ENCODE peak calls at places on chromosomes 12 and 14, in seven cellular contexts. Y is H54, Z is testis, N is tibial nerve, H is uterus, O is IMR-90, A is gastrocnemius medialis. Q is an unnamed sample.

GRCh38 chr14:102501751-102502315 is 7.7 kb downstream of the ANKRD9 start:
- DNase-seq in N (no peak), Y (no peak), A (no peak), H (no peak), O (no peak), Z (no peak), Q (no peak)

GRCh38 chr14:45135181-45135580 is 549 bp upstream of the FANCM start:
- DNase-seq in O (peak; percentile 43), H (no peak), Y (no peak), A (no peak), N (peak; percentile 7), Z (no peak), Q (no peak)

GRCh38 chr14:22084393-22085281 is 411.0 kb upstream of the OR4E1 start:
- DNase-seq in Y (no peak), Z (peak; percentile 34), H (no peak), N (peak; percentile 64), A (no peak), O (peak; percentile 62), Q (peak; percentile 27)

GRCh38 chr12:66159088-66159487 is 10.7 kb downstream of the TMBIM4 start:
- DNase-seq in A (no peak), N (no peak), Y (no peak), O (no peak), Z (no peak), H (no peak), Q (no peak)

GRCh38 chr14:71362920-71363584 is 455.8 kb downstream of the PCNX1 start:
- DNase-seq in O (peak; percentile 73), N (no peak), Y (no peak), H (no peak), A (no peak), Z (no peak), Q (no peak)

GRCh38 chr14:60648934-60649814 is at the start of gene SIX1:
- DNase-seq in N (peak; percentile 61), O (peak; percentile 95), Y (peak; percentile 83), Z (peak; percentile 76), H (peak; percentile 54), A (peak; percentile 89), Q (peak; percentile 48)

GRCh38 chr14:104665092-104665662 is 24.2 kb upstream of the INF2 start:
- DNase-seq in O (peak; percentile 33), Y (no peak), H (no peak), A (no peak), N (no peak), Z (no peak), Q (no peak)

GRCh38 chr14:37091651-37092050 is 80.8 kb downstream of the SLC25A21 start:
- DNase-seq in Z (no peak), A (no peak), N (no peak), O (peak; percentile 23), Y (no peak), H (no peak), Q (no peak)

GRCh38 chr12:125683748-125684381 is 618.6 kb downstream of the AACS start:
- DNase-seq in H (no peak), Z (peak; percentile 82), Y (no peak), O (no peak), A (no peak), N (no peak), Q (no peak)

GRCh38 chr12:132529899-132530298 is 39.9 kb downstream of the FBRSL1 start:
- DNase-seq in A (no peak), N (no peak), Z (no peak), O (no peak), H (no peak), Y (no peak), Q (no peak)

GRCh38 chr14:62428429-62429203 is 616.6 kb downstream of the KCNH5 start:
- DNase-seq in Z (no peak), N (no peak), H (no peak), O (peak; percentile 65), A (no peak), Y (no peak), Q (no peak)

GRCh38 chr12:32413412-32413811 is 14.1 kb downstream of the FGD4 start:
- DNase-seq in N (no peak), Z (peak; percentile 39), Y (no peak), A (no peak), H (no peak), O (no peak), Q (no peak)

GRCh38 chr12:91817512-91817911 is 328.1 kb downstream of the BTG1 start:
- DNase-seq in H (no peak), Z (no peak), A (no peak), O (no peak), Y (no peak), N (no peak), Q (no peak)
- TF ChIP-seq POLR2A in H (no peak), Z (no peak), A (no peak), O (no peak), Y (no peak), N (no peak), Q (no peak)

GRCh38 chr12:108855284-108856169 is 1.9 kb downstream of the SSH1 start:
- DNase-seq in Y (no peak), O (peak; percentile 52), A (no peak), H (no peak), N (no peak), Z (peak; percentile 55), Q (no peak)

GRCh38 chr12:108857158-108857407 is 300 bp downstream of the SSH1 start:
- DNase-seq in O (no peak), H (peak; percentile 41), Z (no peak), N (no peak), Y (no peak), A (no peak), Q (no peak)

GRCh38 chr12:108856170-108856427 is 1.3 kb downstream of the SSH1 start:
- DNase-seq in N (no peak), Z (no peak), O (no peak), A (no peak), Y (no peak), H (no peak), Q (no peak)

GRCh38 chr12:108854453-108855283 is 2.7 kb downstream of the SSH1 start:
- DNase-seq in H (peak; percentile 54), A (peak; percentile 72), O (peak; percentile 100), Y (peak; percentile 79), Z (peak; percentile 42), N (peak; percentile 64), Q (peak; percentile 60)

GRCh38 chr12:108856428-108857157 is 790 bp downstream of the SSH1 start:
- DNase-seq in Z (peak; percentile 69), A (peak; percentile 70), H (peak; percentile 52), Y (no peak), N (peak; percentile 54), O (peak; percentile 87), Q (peak; percentile 21)
- TF ChIP-seq POLR2A in Z (no peak), A (peak; percentile 58), H (no peak), Y (peak; percentile 71), N (peak; percentile 21), O (peak; percentile 97), Q (no peak)

GRCh38 chr12:118874698-118875548 is 106.4 kb upstream of the SRRM4 start:
- DNase-seq in Y (no peak), N (no peak), H (no peak), O (no peak), A (no peak), Z (peak; percentile 15), Q (no peak)
- TF ChIP-seq POLR2A in Y (no peak), N (no peak), H (no peak), O (no peak), A (no peak), Z (no peak), Q (no peak)

GRCh38 chr12:6493580-6494350 is at the start of gene NCAPD2:
- DNase-seq in Z (peak; percentile 98), N (peak; percentile 88), H (peak; percentile 93), O (peak; percentile 93), Y (peak; percentile 85), A (peak; percentile 94), Q (peak; percentile 95)
- TF ChIP-seq POLR2A in Z (no peak), N (no peak), H (no peak), O (peak; percentile 93), Y (peak; percentile 88), A (peak; percentile 89), Q (no peak)

DNA sequence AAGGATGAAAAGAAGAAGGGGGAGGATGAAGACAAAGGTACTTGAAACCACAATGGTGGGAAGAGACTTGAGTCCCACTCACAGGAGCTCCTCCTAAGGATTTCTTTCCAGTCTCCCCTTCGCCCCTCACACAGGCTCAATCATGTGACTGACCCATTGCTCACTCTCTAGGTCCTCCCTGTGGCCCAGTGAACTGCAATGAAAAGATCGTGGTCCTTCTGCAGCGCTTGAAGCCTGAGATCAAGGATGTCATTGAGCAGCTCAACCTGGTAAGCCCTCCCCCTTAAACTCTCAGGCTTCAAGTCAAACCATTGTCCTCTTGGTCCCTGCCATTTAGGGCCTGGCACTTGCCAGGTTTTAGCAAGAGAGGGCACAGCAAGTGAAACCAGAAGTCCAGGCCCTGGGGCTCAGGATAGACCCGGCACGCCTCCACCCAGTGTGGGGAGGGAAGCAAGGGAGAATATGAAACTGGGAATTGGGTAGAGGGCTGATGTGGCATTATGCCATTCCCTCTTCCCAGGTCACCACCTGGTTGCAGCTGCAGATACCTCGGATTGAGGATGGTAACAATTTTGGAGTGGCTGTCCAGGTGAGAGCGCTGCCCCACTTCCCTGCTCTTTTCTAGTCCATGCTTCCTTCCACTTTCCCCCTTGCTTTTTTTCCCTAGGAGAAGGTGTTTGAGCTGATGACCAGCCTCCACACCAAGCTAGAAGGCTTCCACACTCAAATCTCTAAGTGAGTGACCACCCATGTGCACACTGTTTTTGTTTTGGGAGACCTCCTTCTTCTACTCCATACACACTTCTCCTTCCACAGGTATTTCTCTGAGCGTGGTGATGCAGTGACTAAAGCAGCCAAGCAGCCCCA is 1.8 kb downstream of the PSME1 start:
- DNase-seq in Z (no peak), A (no peak), N (no peak), O (no peak), Y (no peak), H (no peak), Q (no peak)
- TF ChIP-seq POLR2A in Z (no peak), A (no peak), N (no peak), O (no peak), Y (no peak), H (no peak), Q (no peak)

GRCh38 chr14:77799863-77800730 is at the start of gene ADCK1:
- DNase-seq in Y (peak; percentile 72), O (peak; percentile 68), N (peak; percentile 80), Z (peak; percentile 96), A (peak; percentile 86), H (peak; percentile 80), Q (peak; percentile 81)
- TF ChIP-seq POLR2A in Y (peak; percentile 28), O (no peak), N (peak; percentile 40), Z (no peak), A (peak; percentile 83), H (peak; percentile 11), Q (no peak)

GRCh38 chr12:18750087-18750486 is 12.2 kb downstream of the CAPZA3 start:
- DNase-seq in O (peak; percentile 26), H (no peak), Y (no peak), Z (no peak), N (no peak), A (no peak), Q (no peak)
- TF ChIP-seq POLR2A in O (no peak), H (no peak), Y (no peak), Z (no peak), N (no peak), A (no peak), Q (no peak)